ENCODE peak calls at places on chromosomes 3 and 15, in four cellular contexts. S, N, E and B are unnamed samples.

GRCh38 chr3:185175370-185175987 is 22.6 kb upstream of the C3orf70 start:
- DNase-seq in S (no peak), N (no peak), E (no peak), B (no peak)

GRCh38 chr15:56225520-56225919 is 18.2 kb downstream of the RFX7 start:
- DNase-seq in S (no peak), N (no peak), E (no peak), B (no peak)

GRCh38 chr3:16897254-16897926 is 12.6 kb downstream of the PLCL2 start:
- DNase-seq in S (no peak), N (peak), E (no peak), B (no peak)

GRCh38 chr15:59180946-59181345 is 25.7 kb upstream of the LDHAL6B start:
- DNase-seq in S (no peak), N (peak), E (no peak), B (no peak)

GRCh38 chr3:192397012-192397411 is 330.3 kb downstream of the FGF12 start:
- DNase-seq in S (no peak), N (no peak), E (no peak), B (no peak)

GRCh38 chr15:52765779-52766178 is 24.4 kb downstream of the ONECUT1 start:
- DNase-seq in S (peak), N (peak), E (no peak), B (no peak)

GRCh38 chr15:60519218-60519617 is 40.3 kb upstream of the ICE2 start:
- DNase-seq in S (no peak), N (peak), E (no peak), B (no peak)

GRCh38 chr3:14652-15051 is 181.9 kb upstream of the CHL1 start:
- DNase-seq in S (no peak), N (no peak), E (no peak), B (no peak)

GRCh38 chr3:10833855-10834414 is 17.9 kb downstream of the SLC6A11 start:
- DNase-seq in S (no peak), N (no peak), E (no peak), B (no peak)

GRCh38 chr15:58548308-58549012 is 116.7 kb downstream of the LIPC start:
- DNase-seq in S (no peak), N (no peak), E (no peak), B (no peak)

GRCh38 chr15:66864086-66864830 is 162.2 kb downstream of the SMAD6 start:
- DNase-seq in S (no peak), N (no peak), E (no peak), B (no peak)

GRCh38 chr3:60553144-60553543 is 698.1 kb downstream of the FHIT start:
- DNase-seq in S (no peak), N (no peak), E (no peak), B (no peak)

GRCh38 chr3:155024006-155024638 is 56.0 kb upstream of the MME start:
- DNase-seq in S (peak), N (peak), E (no peak), B (no peak)

GRCh38 chr3:55169608-55170010 is 241.8 kb upstream of the LRTM1 start:
- DNase-seq in S (peak), N (peak), E (no peak), B (no peak)